ENCODE peak calls at places on chromosome 4, in nine cellular contexts. T is mammary epithelial cell, P is endothelial cell of umbilical vein, D is PC-3, X is hepatocyte, L is IMR-90, E is neural progenitor cell, J is SK-N-SH, A is HCT116. G is an unnamed sample.

GRCh38 chr4:153785830-153786721 is 2.8 kb downstream of the SFRP2 start:
- DNase-seq in T (no peak), P (peak; percentile 20), D (peak; percentile 53), X (no peak), L (peak; percentile 14), E (peak; percentile 70), J (peak; percentile 34), A (peak; percentile 26), G (peak; percentile 77)

GRCh38 chr4:109432676-109433075 is 939 bp upstream of the SEC24B start:
- DNase-seq in T (peak; percentile 54), P (peak; percentile 57), D (no peak), X (peak; percentile 57), L (peak; percentile 77), E (peak; percentile 46), J (no peak), A (no peak), G (peak; percentile 79)

GRCh38 chr4:179095585-179096228 is 1653.5 kb upstream of the AGA start:
- DNase-seq in T (no peak), P (no peak), D (peak; percentile 26), X (peak; percentile 68), L (peak; percentile 46), E (peak; percentile 82), J (no peak), A (no peak), G (no peak)

GRCh38 chr4:85717366-85717765 is 242.4 kb downstream of the ARHGAP24 start:
- DNase-seq in T (no peak), P (no peak), D (no peak), X (no peak), L (no peak), E (no peak), J (no peak), A (no peak), G (no peak)

GRCh38 chr4:85210353-85210752 is 243.9 kb upstream of the WDFY3 start:
- DNase-seq in T (peak; percentile 82), P (no peak), D (peak; percentile 86), X (no peak), L (no peak), E (no peak), J (no peak), A (peak; percentile 57), G (no peak)

GRCh38 chr4:66769436-66769835 is 775.9 kb downstream of the CENPC start:
- DNase-seq in T (no peak), P (no peak), D (no peak), X (no peak), L (no peak), E (no peak), J (no peak), A (no peak), G (no peak)

GRCh38 chr4:110624904-110625494 is 2.1 kb upstream of the PITX2 start:
- DNase-seq in T (no peak), P (no peak), D (no peak), X (no peak), L (no peak), E (peak; percentile 16), J (no peak), A (no peak), G (no peak)

GRCh38 chr4:15110120-15110571 is 107.9 kb downstream of the CPEB2 start:
- DNase-seq in T (peak; percentile 32), P (no peak), D (peak; percentile 22), X (peak; percentile 56), L (no peak), E (no peak), J (no peak), A (no peak), G (no peak)

GRCh38 chr4:130071746-130072145 is 975.8 kb downstream of the C4orf33 start:
- DNase-seq in T (no peak), P (no peak), D (no peak), X (peak; percentile 59), L (no peak), E (no peak), J (no peak), A (no peak), G (no peak)

GRCh38 chr4:188246488-188246887 is 107.2 kb downstream of the TRIML1 start:
- DNase-seq in T (no peak), P (no peak), D (peak; percentile 21), X (no peak), L (peak; percentile 25), E (peak; percentile 50), J (no peak), A (peak; percentile 7), G (peak; percentile 60)

GRCh38 chr4:126856906-126857305 is 775.9 kb upstream of the INTU start:
- DNase-seq in T (no peak), P (no peak), D (no peak), X (no peak), L (no peak), E (no peak), J (no peak), A (no peak), G (no peak)

GRCh38 chr4:108204518-108204917 is 35.8 kb upstream of the LEF1 start:
- DNase-seq in T (no peak), P (no peak), D (peak; percentile 16), X (no peak), L (no peak), E (no peak), J (no peak), A (no peak), G (peak; percentile 50)

GRCh38 chr4:108203377-108203776 is 34.6 kb upstream of the LEF1 start:
- DNase-seq in T (no peak), P (no peak), D (no peak), X (no peak), L (no peak), E (no peak), J (no peak), A (no peak), G (peak; percentile 41)

GRCh38 chr4:108201774-108202173 is 33.0 kb upstream of the LEF1 start:
- DNase-seq in T (no peak), P (no peak), D (no peak), X (no peak), L (no peak), E (no peak), J (no peak), A (no peak), G (no peak)

GRCh38 chr4:108193891-108194672 is 25.4 kb upstream of the LEF1 start:
- DNase-seq in T (no peak), P (no peak), D (no peak), X (no peak), L (no peak), E (peak; percentile 76), J (no peak), A (no peak), G (peak; percentile 83)

DNA sequence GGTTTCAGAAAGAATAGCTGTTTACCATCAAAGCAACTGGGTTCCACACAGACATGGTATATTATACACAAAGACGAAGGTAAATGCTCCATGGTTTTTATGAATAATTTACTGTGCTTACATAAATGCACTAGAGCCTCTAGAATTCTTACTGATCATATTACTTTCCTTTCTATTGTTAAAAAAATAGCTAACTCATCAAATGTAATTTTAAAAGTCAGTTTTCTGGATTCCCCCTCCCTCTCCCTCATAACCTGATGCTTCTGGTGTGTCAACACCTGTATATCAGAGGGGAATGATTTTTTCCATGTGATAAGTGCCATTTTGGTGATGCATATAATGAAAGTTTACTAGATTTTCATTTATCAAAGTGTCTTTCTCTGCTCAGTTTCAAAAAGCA is 31.1 kb upstream of the LEF1 start:
- DNase-seq in T (no peak), P (no peak), D (no peak), X (no peak), L (no peak), E (no peak), J (no peak), A (no peak), G (peak; percentile 35)
- TF ChIP-seq CTCF in T (no peak), P (no peak), D (no peak), X (no peak), L (no peak), E (no peak), J (no peak), A (no peak), G (no peak)

DNA sequence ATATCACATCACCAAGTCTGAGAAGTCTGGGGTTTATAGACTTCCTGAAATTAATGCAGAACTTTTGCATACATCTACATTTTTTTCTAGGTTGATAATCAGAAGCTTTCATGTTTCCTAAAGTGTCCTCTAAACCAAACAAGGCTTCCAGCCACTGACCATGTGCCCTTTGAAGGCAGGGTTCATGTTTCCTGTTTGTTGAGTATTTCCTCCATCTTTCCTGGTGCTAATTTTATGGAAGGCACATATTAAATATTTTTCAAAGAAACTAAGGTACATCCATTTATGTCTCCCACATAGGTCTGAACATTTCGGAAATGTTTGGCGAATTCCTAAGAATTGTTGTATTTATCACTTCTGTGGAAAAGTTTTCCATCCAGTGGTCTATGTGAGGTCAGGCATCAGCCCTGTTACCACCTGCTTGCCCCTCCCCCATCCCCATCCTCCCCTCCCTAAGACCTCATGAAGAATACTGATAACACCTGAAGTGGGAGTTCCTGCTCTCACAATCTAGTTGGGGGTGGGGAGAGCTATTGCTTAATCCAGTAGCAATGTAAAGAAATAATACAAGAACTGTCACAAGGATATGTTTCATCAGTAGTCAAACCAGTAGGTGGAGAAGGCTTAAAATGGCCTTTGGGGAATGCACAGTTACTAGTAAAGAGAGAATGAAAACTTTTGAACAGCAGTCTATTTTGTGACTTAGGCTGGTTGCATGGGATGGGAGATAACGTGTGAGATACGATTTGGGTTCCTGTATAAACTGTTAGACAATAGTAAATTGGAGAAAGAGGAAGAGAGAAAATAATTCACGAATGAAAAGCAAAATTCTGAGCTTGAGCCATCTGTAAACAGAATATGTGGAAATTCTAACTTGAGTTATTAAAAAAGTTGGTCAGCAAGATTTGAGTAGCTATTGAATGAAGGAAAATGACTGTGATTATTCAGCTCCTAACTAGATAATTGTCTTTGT is 5.9 kb downstream of the GALNT7 start:
- DNase-seq in T (no peak), P (no peak), D (peak; percentile 10), X (peak; percentile 29), L (no peak), E (no peak), J (no peak), A (no peak), G (no peak)
- H3K4me2 ChIP-seq in T (no peak overlapping the region), P (no peak overlapping the region), D (no peak overlapping the region), X (no peak overlapping the region), L (no peak overlapping the region), E (no peak overlapping the region), J (no peak overlapping the region), A (no peak overlapping the region), G (no peak overlapping the region)

DNA sequence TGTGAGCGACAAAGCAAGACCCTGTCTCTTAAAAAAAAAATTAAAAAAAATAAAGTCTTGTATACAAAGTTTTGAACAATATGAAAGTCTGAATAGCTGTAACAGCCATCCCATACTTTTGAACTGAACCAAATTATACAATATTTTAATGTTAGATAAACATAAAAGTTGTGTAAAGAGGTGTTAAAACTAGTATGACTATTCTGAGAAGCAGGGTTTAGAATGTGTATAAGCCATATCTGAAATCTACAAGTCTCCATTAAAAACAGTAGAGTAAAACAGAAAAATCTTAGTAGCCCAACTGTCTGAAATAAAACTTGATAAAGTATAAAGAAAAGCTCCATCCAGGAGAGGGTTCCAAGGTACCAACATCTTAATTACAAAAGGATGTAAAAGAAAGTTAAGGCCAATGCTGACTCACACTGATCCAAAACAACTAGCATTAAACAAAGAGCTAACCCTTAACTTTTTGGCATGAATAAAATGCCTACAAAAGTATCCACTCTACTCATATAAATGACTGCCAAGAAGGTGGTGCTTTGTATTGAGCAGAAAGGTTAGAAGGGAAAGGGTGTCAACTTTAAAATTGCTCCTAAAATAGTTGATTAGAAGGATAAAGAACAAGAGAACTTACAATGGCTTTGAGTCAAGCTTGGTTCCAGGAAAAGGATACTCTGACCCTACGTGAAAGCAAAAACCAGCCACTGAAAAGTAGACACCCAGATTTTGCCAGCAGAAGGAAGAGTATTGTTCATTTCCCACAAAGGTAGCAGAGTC is 18.5 kb downstream of the CNOT6L start:
- DNase-seq in T (peak; percentile 0), P (peak; percentile 74), D (no peak), X (no peak), L (peak; percentile 44), E (no peak), J (no peak), A (no peak), G (no peak)
- H2AFZ ChIP-seq in T (peak overlapping the region; percentile 52), P (no peak overlapping the region), D (no peak overlapping the region), X (no peak overlapping the region), L (no peak overlapping the region), E (no peak overlapping the region), J (no peak overlapping the region), A (no peak overlapping the region), G (no peak overlapping the region)

GRCh38 chr4:57588557-57588956 is 478.4 kb upstream of the IGFBP7 start:
- DNase-seq in T (no peak), P (no peak), D (no peak), X (no peak), L (no peak), E (no peak), J (no peak), A (no peak), G (no peak)
- TF ChIP-seq CTCF in T (no peak), P (no peak), D (no peak), X (no peak), L (no peak), E (no peak), J (no peak), A (no peak), G (no peak)

G was measured in osteoblast.